ENCODE peak calls at places on chromosomes 2 and 18, in four cellular contexts. K is NB4, I is right atrium auricular region, L is fibroblast of the aortic adventitia. O is an unnamed sample.

GRCh38 chr2:177604291-177605065 is 211.9 kb downstream of the AGPS start:
- DNase-seq in L (peak; percentile 93), I (no peak), K (peak; percentile 72), O (peak; percentile 84)

GRCh38 chr2:29921560-29921915 is at the start of gene ALK:
- DNase-seq in K (peak; percentile 77), I (peak; percentile 80), L (peak; percentile 62), O (peak; percentile 73)

GRCh38 chr2:240852671-240853314 is 15.8 kb upstream of the AGXT start:
- DNase-seq in K (no peak), L (no peak), I (no peak), O (no peak)

GRCh38 chr2:241114836-241115235 is 12.7 kb upstream of the MTERF4 start:
- DNase-seq in I (no peak), K (no peak), L (no peak), O (no peak)

GRCh38 chr18:22422909-22423548 is 5.3 kb upstream of the CTAGE1 start:
- DNase-seq in K (no peak), I (peak; percentile 70), L (peak; percentile 92), O (peak; percentile 71)

GRCh38 chr2:241443486-241444223 is 64.7 kb downstream of the STK25 start:
- DNase-seq in I (no peak), L (peak; percentile 17), K (peak; percentile 93), O (peak; percentile 67)

GRCh38 chr2:65377556-65378307 is 54.7 kb downstream of the SPRED2 start:
- DNase-seq in K (peak; percentile 95), I (no peak), L (peak; percentile 69), O (peak; percentile 77)

GRCh38 chr18:21112140-21112473 is 494 bp upstream of the ROCK1 start:
- DNase-seq in K (no peak), I (no peak), L (no peak), O (no peak)

GRCh38 chr2:218886461-218886947 is 5.9 kb downstream of the WNT10A start:
- DNase-seq in L (no peak), K (no peak), I (no peak), O (no peak)

GRCh38 chr2:192196451-192197194 is 1.9 kb upstream of the TMEFF2 start:
- DNase-seq in I (no peak), K (no peak), L (no peak), O (no peak)

GRCh38 chr2:189409647-189410046 is 31.6 kb upstream of the WDR75 start:
- DNase-seq in L (peak; percentile 25), K (no peak), I (no peak), O (no peak)

GRCh38 chr2:86646865-86647264 is 23.2 kb upstream of the RNF103 start:
- DNase-seq in I (no peak), L (no peak), K (no peak), O (no peak)

GRCh38 chr2:118954297-118955060 is 12.5 kb downstream of the MARCO start:
- DNase-seq in L (no peak), K (peak; percentile 41), I (no peak), O (no peak)

GRCh38 chr18:3790702-3791101 is 340.7 kb downstream of the TGIF1 start:
- DNase-seq in K (no peak), L (peak; percentile 53), I (no peak), O (no peak)

GRCh38 chr2:1650474-1650872 is 93.8 kb downstream of the PXDN start:
- DNase-seq in L (no peak), K (no peak), I (no peak), O (no peak)

GRCh38 chr2:109466674-109467575 is 146.8 kb downstream of the SEPTIN10 start:
- DNase-seq in I (no peak), L (peak; percentile 34), K (no peak), O (no peak)

GRCh38 chr2:72144746-72145657 is 2.7 kb downstream of the CYP26B1 start:
- DNase-seq in L (no peak), K (no peak), I (peak; percentile 68), O (no peak)

GRCh38 chr2:85878719-85879390 is 9.9 kb downstream of the ST3GAL5 start:
- DNase-seq in L (peak; percentile 34), I (no peak), K (no peak), O (no peak)

GRCh38 chr2:128272586-128273468 is 45.8 kb downstream of the HS6ST1 start:
- DNase-seq in L (no peak), I (no peak), K (no peak), O (no peak)

GRCh38 chr2:216672996-216673395 is 22.4 kb downstream of the IGFBP5 start:
- DNase-seq in L (no peak), K (no peak), I (no peak), O (no peak)

GRCh38 chr18:42882146-42882545 is 233.3 kb downstream of the RIT2 start:
- DNase-seq in I (no peak), K (no peak), L (no peak), O (peak; percentile 0)

GRCh38 chr2:191910518-191910917 is 63.6 kb upstream of the CAVIN2 start:
- DNase-seq in K (peak; percentile 6), I (no peak), L (peak; percentile 72), O (peak; percentile 90)

GRCh38 chr2:177264539-177265385 is at the start of gene NFE2L2:
- DNase-seq in I (peak; percentile 94), K (peak; percentile 98), L (peak; percentile 89), O (peak; percentile 84)

GRCh38 chr2:238434846-238435751 is 8.4 kb downstream of the ASB1 start:
- DNase-seq in I (no peak), K (no peak), L (no peak), O (no peak)

GRCh38 chr2:133720429-133720828 is 152.2 kb upstream of the NCKAP5 start:
- DNase-seq in I (no peak), L (no peak), K (no peak), O (no peak)

GRCh38 chr2:60926751-60927568 is 45.6 kb downstream of the REL start:
- DNase-seq in L (peak; percentile 23), I (no peak), K (peak; percentile 87), O (peak; percentile 41)

DNA sequence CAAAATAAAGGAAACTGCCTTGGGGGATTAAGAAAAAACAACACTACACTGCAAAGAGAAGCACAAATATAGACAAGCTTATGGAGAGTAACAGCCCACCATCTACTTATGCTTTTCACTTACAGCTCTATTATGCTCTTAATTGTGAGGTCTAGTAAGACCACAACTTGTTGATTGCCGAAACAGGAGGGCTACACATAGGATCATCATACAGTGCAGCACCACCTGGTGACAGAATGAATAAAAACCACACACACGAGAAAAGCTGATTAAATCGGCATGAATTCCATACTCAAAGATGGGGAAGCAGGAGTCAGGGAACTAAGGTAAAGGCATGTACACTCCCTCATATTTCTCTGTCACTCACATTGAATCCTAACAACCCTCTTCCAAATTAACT is 259.2 kb downstream of the IKZF2 start:
- DNase-seq in K (peak; percentile 35), I (no peak), L (peak; percentile 72), O (peak; percentile 70)
- TF ChIP-seq CTCF in K (no peak), I (no peak), L (peak; percentile 55), O (peak; percentile 62)

GRCh38 chr2:42711896-42712295 is 52.0 kb downstream of the OXER1 start:
- DNase-seq in K (no peak), L (no peak), I (no peak), O (no peak)

GRCh38 chr2:42713920-42714319 is 50.0 kb downstream of the OXER1 start:
- DNase-seq in L (no peak), I (no peak), K (no peak), O (no peak)

GRCh38 chr2:42712934-42713333 is 51.0 kb downstream of the OXER1 start:
- DNase-seq in K (no peak), I (no peak), L (no peak), O (no peak)

GRCh38 chr2:42706836-42707235 is 57.1 kb downstream of the OXER1 start:
- DNase-seq in K (no peak), L (no peak), I (no peak), O (no peak)

DNA sequence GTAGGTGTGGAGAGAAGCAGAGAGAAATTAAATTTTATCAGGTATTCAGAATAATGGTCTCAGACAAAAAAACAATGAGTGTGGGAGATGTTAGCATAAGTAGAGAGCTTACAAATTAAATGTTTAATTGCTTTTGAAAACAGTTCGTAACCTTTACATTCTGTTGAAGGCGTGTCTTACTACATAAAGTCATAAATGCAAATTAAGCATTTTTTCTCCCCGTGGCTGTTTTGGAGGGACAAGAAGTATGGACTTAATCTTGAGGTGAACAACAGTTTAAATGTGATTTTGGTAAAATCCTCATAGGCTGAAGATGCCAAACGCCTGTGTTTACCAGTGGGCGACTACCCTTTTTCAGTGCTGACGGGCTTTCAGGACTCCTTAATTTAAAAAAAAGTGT is 55.7 kb downstream of the OXER1 start:
- DNase-seq in I (no peak), K (no peak), L (no peak), O (no peak)
- H3K4me3 ChIP-seq in I (no peak overlapping the region), K (no peak overlapping the region), L (no peak overlapping the region), O (no peak overlapping the region)

DNA sequence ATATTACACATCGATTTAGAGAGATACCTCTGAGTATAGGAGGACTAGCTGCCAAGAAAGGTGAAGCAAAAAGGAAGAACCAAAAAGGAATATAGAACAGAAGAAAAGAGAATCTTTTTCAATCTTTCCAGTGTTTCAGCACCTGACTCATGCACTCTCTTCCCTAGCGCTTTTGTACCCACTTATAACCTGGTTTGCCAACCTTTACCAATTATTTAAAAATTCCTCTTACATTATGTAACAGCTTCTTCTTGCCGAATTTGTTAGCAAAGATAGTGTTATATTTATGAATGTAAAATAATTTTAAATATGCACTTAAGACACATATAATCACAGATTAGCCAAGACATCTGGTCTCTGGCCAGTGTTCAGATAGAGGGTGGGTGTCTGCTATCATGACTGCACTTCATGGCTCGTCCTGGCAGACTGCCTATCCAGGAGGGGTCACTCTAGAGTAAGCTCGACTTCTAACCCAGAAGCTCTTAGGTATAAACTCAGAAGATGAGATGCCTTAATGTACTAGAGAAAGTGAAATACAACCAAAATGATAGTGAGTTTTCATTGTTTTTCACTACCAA is 122.9 kb downstream of the ATAD2B start:
- DNase-seq in L (peak; percentile 61), I (no peak), K (peak; percentile 45), O (peak; percentile 65)
- TF ChIP-seq CTCF in L (peak; percentile 35), I (no peak), K (peak; percentile 45), O (peak; percentile 37)

GRCh38 chr2:170975127-170975942 is 46.3 kb downstream of the GORASP2 start:
- DNase-seq in L (no peak), I (no peak), K (no peak), O (no peak)

GRCh38 chr2:170973225-170973491 is 44.1 kb downstream of the GORASP2 start:
- DNase-seq in I (no peak), L (no peak), K (no peak), O (no peak)

GRCh38 chr2:170975943-170976270 is 46.9 kb downstream of the GORASP2 start:
- DNase-seq in I (no peak), L (no peak), K (no peak), O (no peak)

GRCh38 chr2:170973492-170974303 is 44.6 kb downstream of the GORASP2 start:
- DNase-seq in L (peak; percentile 68), K (peak; percentile 87), I (peak; percentile 79), O (peak; percentile 68)

DNA sequence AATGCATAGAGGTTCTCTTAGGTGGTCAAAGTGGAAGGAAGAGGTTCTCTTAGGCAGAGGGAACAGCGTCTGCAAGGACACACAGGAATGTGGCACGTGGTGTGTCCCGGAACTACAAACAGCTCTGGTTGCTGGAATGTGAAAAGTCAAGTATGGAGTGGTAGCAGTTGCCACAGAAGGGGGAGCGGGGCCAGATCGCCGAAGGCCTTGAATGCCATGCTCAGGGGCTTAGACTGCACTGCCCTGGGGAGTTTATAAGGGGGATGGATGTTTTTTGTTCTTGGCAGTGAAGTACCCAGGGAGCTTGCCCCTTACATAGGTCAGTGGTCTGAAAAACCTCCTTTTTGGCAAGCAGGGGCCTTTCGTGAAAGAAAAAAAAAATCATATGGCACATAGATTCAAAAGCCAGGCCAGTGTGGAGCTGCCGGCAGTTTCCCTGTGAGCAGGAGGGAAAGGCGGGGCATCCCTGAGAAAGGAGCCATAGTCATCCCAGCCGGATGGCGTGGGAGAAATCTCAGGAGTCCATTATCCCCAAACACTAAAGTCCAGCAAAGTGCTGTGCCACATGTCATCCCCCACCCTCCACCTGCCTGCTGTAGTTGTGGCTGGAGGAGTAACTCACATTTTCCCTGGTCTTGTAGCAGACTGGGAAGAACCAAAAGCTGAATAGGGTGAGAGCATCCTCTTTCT is 45.4 kb downstream of the GORASP2 start:
- DNase-seq in I (no peak), L (peak; percentile 20), K (no peak), O (peak; percentile 22)
- H3K4me3 ChIP-seq in I (peak overlapping the region; percentile 79), L (peak overlapping the region; percentile 78), K (no peak overlapping the region), O (peak overlapping the region; percentile 73)